ENCODE peak calls at places on chromosomes 1 and 21, in seven cellular contexts. One of them, this sample, is unnamed.

GRCh38 chr1:231526536-231526935 is 1.9 kb upstream of the TSNAX start:
- DNase-seq in mesendoderm: no peak
- DNase-seq in left lung: no peak
- DNase-seq in CD8-positive, alpha-beta T cell: no peak
- DNase-seq in colonic mucosa: no peak
- DNase-seq in neuronal stem cell: no peak
- DNase-seq in GM06990: no peak
- DNase-seq in this sample: no peak

GRCh38 chr1:176904057-176904815 is 260.3 kb downstream of the ASTN1 start:
- DNase-seq in mesendoderm: peak
- DNase-seq in left lung: no peak
- DNase-seq in CD8-positive, alpha-beta T cell: no peak
- DNase-seq in colonic mucosa: no peak
- DNase-seq in neuronal stem cell: no peak
- DNase-seq in GM06990: no peak
- DNase-seq in this sample: no peak

GRCh38 chr1:217078010-217078704 is 354.9 kb upstream of the ESRRG start:
- DNase-seq in mesendoderm: peak
- DNase-seq in left lung: no peak
- DNase-seq in CD8-positive, alpha-beta T cell: no peak
- DNase-seq in colonic mucosa: no peak
- DNase-seq in neuronal stem cell: no peak
- DNase-seq in GM06990: no peak
- DNase-seq in this sample: no peak

GRCh38 chr1:13700521-13701273 is 709 bp downstream of the PRDM2 start:
- DNase-seq in mesendoderm: peak
- DNase-seq in left lung: peak
- DNase-seq in CD8-positive, alpha-beta T cell: peak
- DNase-seq in colonic mucosa: peak
- DNase-seq in neuronal stem cell: peak
- DNase-seq in GM06990: peak
- DNase-seq in this sample: no peak

GRCh38 chr21:30408782-30409494 is 13.1 kb downstream of the KRTAP13-1 start:
- DNase-seq in mesendoderm: peak
- DNase-seq in left lung: peak
- DNase-seq in CD8-positive, alpha-beta T cell: no peak
- DNase-seq in colonic mucosa: peak
- DNase-seq in neuronal stem cell: peak
- DNase-seq in GM06990: no peak
- DNase-seq in this sample: peak

GRCh38 chr1:3702990-3703728 is 49.1 kb upstream of the CCDC27 start:
- DNase-seq in mesendoderm: no peak
- DNase-seq in left lung: no peak
- DNase-seq in CD8-positive, alpha-beta T cell: no peak
- DNase-seq in colonic mucosa: no peak
- DNase-seq in neuronal stem cell: no peak
- DNase-seq in GM06990: no peak
- DNase-seq in this sample: no peak

GRCh38 chr1:156081174-156082110 is 823 bp downstream of the MEX3A start:
- DNase-seq in mesendoderm: peak
- DNase-seq in left lung: no peak
- DNase-seq in CD8-positive, alpha-beta T cell: no peak
- DNase-seq in colonic mucosa: no peak
- DNase-seq in neuronal stem cell: no peak
- DNase-seq in GM06990: no peak
- DNase-seq in this sample: no peak

GRCh38 chr1:10152709-10153284 is 57.6 kb upstream of the KIF1B start:
- DNase-seq in mesendoderm: peak
- DNase-seq in left lung: no peak
- DNase-seq in CD8-positive, alpha-beta T cell: no peak
- DNase-seq in colonic mucosa: peak
- DNase-seq in neuronal stem cell: peak
- DNase-seq in GM06990: no peak
- DNase-seq in this sample: no peak

GRCh38 chr1:115255154-115255553 is 82.9 kb downstream of the NGF start:
- DNase-seq in mesendoderm: no peak
- DNase-seq in left lung: no peak
- DNase-seq in CD8-positive, alpha-beta T cell: no peak
- DNase-seq in colonic mucosa: no peak
- DNase-seq in neuronal stem cell: no peak
- DNase-seq in GM06990: no peak
- DNase-seq in this sample: no peak

GRCh38 chr1:87888456-87888855 is 559.8 kb downstream of the LMO4 start:
- DNase-seq in mesendoderm: no peak
- DNase-seq in left lung: no peak
- DNase-seq in CD8-positive, alpha-beta T cell: no peak
- DNase-seq in colonic mucosa: no peak
- DNase-seq in neuronal stem cell: no peak
- DNase-seq in GM06990: no peak
- DNase-seq in this sample: no peak

GRCh38 chr1:224928906-224929305 is 569 bp upstream of the DNAH14 start:
- DNase-seq in mesendoderm: no peak
- DNase-seq in left lung: no peak
- DNase-seq in CD8-positive, alpha-beta T cell: no peak
- DNase-seq in colonic mucosa: no peak
- DNase-seq in neuronal stem cell: no peak
- DNase-seq in GM06990: no peak
- DNase-seq in this sample: no peak

GRCh38 chr1:177737456-177737855 is 232.4 kb downstream of the SEC16B start:
- DNase-seq in mesendoderm: no peak
- DNase-seq in left lung: no peak
- DNase-seq in CD8-positive, alpha-beta T cell: no peak
- DNase-seq in colonic mucosa: no peak
- DNase-seq in neuronal stem cell: no peak
- DNase-seq in GM06990: no peak
- DNase-seq in this sample: no peak

GRCh38 chr1:96643519-96643918 is 78.1 kb upstream of the PTBP2 start:
- DNase-seq in mesendoderm: no peak
- DNase-seq in left lung: no peak
- DNase-seq in CD8-positive, alpha-beta T cell: no peak
- DNase-seq in colonic mucosa: no peak
- DNase-seq in neuronal stem cell: no peak
- DNase-seq in GM06990: no peak
- DNase-seq in this sample: no peak

GRCh38 chr1:202085682-202086373 is 36.9 kb upstream of the GPR37L1 start:
- DNase-seq in mesendoderm: peak
- DNase-seq in left lung: no peak
- DNase-seq in CD8-positive, alpha-beta T cell: no peak
- DNase-seq in colonic mucosa: peak
- DNase-seq in neuronal stem cell: no peak
- DNase-seq in GM06990: no peak
- DNase-seq in this sample: no peak

GRCh38 chr1:232305020-232305419 is 324.9 kb downstream of the SIPA1L2 start:
- DNase-seq in mesendoderm: no peak
- DNase-seq in left lung: no peak
- DNase-seq in CD8-positive, alpha-beta T cell: no peak
- DNase-seq in colonic mucosa: peak
- DNase-seq in neuronal stem cell: no peak
- DNase-seq in GM06990: no peak
- DNase-seq in this sample: no peak

GRCh38 chr1:15504436-15504835 is 19.6 kb downstream of the CASP9 start:
- DNase-seq in mesendoderm: no peak
- DNase-seq in left lung: no peak
- DNase-seq in CD8-positive, alpha-beta T cell: no peak
- DNase-seq in colonic mucosa: no peak
- DNase-seq in neuronal stem cell: no peak
- DNase-seq in GM06990: no peak
- DNase-seq in this sample: no peak

GRCh38 chr21:36820176-36821031 is 121.5 kb downstream of the SIM2 start:
- DNase-seq in mesendoderm: peak
- DNase-seq in left lung: no peak
- DNase-seq in CD8-positive, alpha-beta T cell: no peak
- DNase-seq in colonic mucosa: no peak
- DNase-seq in neuronal stem cell: no peak
- DNase-seq in GM06990: no peak
- DNase-seq in this sample: no peak

GRCh38 chr1:23922321-23922943 is 9.3 kb upstream of the CNR2 start:
- DNase-seq in mesendoderm: no peak
- DNase-seq in left lung: no peak
- DNase-seq in CD8-positive, alpha-beta T cell: no peak
- DNase-seq in colonic mucosa: peak
- DNase-seq in neuronal stem cell: no peak
- DNase-seq in GM06990: no peak
- DNase-seq in this sample: no peak

GRCh38 chr1:5977494-5978444 is 14.5 kb downstream of the NPHP4 start:
- DNase-seq in mesendoderm: peak
- DNase-seq in left lung: peak
- DNase-seq in CD8-positive, alpha-beta T cell: no peak
- DNase-seq in colonic mucosa: no peak
- DNase-seq in neuronal stem cell: no peak
- DNase-seq in GM06990: no peak
- DNase-seq in this sample: no peak

GRCh38 chr1:242189591-242189990 is 190.7 kb upstream of the MAP1LC3C start:
- DNase-seq in mesendoderm: peak
- DNase-seq in left lung: no peak
- DNase-seq in CD8-positive, alpha-beta T cell: no peak
- DNase-seq in colonic mucosa: no peak
- DNase-seq in neuronal stem cell: no peak
- DNase-seq in GM06990: no peak
- DNase-seq in this sample: no peak

GRCh38 chr1:242184955-242185354 is 186.1 kb upstream of the MAP1LC3C start:
- DNase-seq in mesendoderm: no peak
- DNase-seq in left lung: no peak
- DNase-seq in CD8-positive, alpha-beta T cell: no peak
- DNase-seq in colonic mucosa: no peak
- DNase-seq in neuronal stem cell: no peak
- DNase-seq in GM06990: no peak
- DNase-seq in this sample: no peak

GRCh38 chr1:242185728-242186127 is 186.8 kb upstream of the MAP1LC3C start:
- DNase-seq in mesendoderm: peak
- DNase-seq in left lung: no peak
- DNase-seq in CD8-positive, alpha-beta T cell: no peak
- DNase-seq in colonic mucosa: no peak
- DNase-seq in neuronal stem cell: no peak
- DNase-seq in GM06990: no peak
- DNase-seq in this sample: peak

GRCh38 chr1:242187816-242188215 is 188.9 kb upstream of the MAP1LC3C start:
- DNase-seq in mesendoderm: no peak
- DNase-seq in left lung: no peak
- DNase-seq in CD8-positive, alpha-beta T cell: no peak
- DNase-seq in colonic mucosa: no peak
- DNase-seq in neuronal stem cell: no peak
- DNase-seq in GM06990: no peak
- DNase-seq in this sample: no peak

GRCh38 chr1:242187171-242187570 is 188.3 kb upstream of the MAP1LC3C start:
- DNase-seq in mesendoderm: no peak
- DNase-seq in left lung: no peak
- DNase-seq in CD8-positive, alpha-beta T cell: no peak
- DNase-seq in colonic mucosa: no peak
- DNase-seq in neuronal stem cell: no peak
- DNase-seq in GM06990: no peak
- DNase-seq in this sample: no peak
- H3K4me3 ChIP-seq in mesendoderm: no peak
- H3K4me3 ChIP-seq in left lung: no peak
- H3K4me3 ChIP-seq in CD8-positive, alpha-beta T cell: no peak
- H3K4me3 ChIP-seq in colonic mucosa: no peak
- H3K4me3 ChIP-seq in neuronal stem cell: no peak
- H3K4me3 ChIP-seq in GM06990: no peak
- H3K4me3 ChIP-seq in this sample: no peak

DNA sequence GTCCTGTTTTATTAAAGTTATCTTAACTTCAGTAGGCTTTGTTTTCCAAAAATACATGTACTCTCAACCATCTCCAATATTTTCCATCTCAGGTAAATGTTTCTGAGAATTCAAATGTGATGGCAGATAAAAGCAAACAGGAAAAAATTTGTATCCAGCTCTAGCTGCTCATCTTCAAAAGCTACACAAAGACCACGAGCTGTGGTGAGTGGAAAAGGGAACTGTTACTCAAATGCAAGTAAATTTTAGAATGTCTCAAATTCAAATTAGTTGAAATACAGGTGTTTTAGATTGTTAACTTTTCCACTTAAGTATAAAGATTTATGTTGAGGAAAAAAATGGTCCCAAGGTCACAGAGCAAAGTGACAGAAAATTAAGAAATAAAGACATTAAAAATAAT is 216.0 kb downstream of the SLC45A1 start:
- DNase-seq in mesendoderm: no peak
- DNase-seq in left lung: no peak
- DNase-seq in CD8-positive, alpha-beta T cell: no peak
- DNase-seq in colonic mucosa: no peak
- DNase-seq in neuronal stem cell: no peak
- DNase-seq in GM06990: no peak
- DNase-seq in this sample: no peak
- H3K4me3 ChIP-seq in mesendoderm: no peak
- H3K4me3 ChIP-seq in left lung: no peak
- H3K4me3 ChIP-seq in CD8-positive, alpha-beta T cell: no peak
- H3K4me3 ChIP-seq in colonic mucosa: no peak
- H3K4me3 ChIP-seq in neuronal stem cell: no peak
- H3K4me3 ChIP-seq in GM06990: no peak
- H3K4me3 ChIP-seq in this sample: no peak

GRCh38 chr1:234656981-234657651 is 47.1 kb upstream of the IRF2BP2 start:
- DNase-seq in mesendoderm: no peak
- DNase-seq in left lung: peak
- DNase-seq in CD8-positive, alpha-beta T cell: no peak
- DNase-seq in colonic mucosa: peak
- DNase-seq in neuronal stem cell: no peak
- DNase-seq in GM06990: peak
- DNase-seq in this sample: peak
- H3K4me3 ChIP-seq in mesendoderm: no peak
- H3K4me3 ChIP-seq in left lung: no peak
- H3K4me3 ChIP-seq in CD8-positive, alpha-beta T cell: no peak
- H3K4me3 ChIP-seq in colonic mucosa: no peak
- H3K4me3 ChIP-seq in neuronal stem cell: no peak
- H3K4me3 ChIP-seq in GM06990: no peak
- H3K4me3 ChIP-seq in this sample: no peak

DNA sequence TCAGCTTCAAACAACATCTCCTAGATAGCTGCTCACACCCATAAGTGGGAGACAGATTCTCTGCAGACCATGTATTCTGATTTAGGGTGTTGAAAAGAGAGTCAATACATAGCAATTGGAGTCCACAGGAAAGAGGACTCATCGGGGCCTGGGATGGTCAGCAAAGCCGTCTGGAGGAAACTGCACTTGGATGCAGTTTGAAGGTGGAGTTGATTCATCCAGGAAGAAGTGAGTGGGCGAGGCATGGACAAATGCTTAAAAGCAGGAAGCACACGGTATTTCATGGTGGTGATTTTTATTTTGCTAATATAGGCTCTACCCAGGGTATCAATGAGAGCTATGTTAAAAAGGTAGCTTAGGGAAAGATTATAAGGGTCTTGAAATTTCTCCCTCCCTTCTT is 36.8 kb upstream of the DIRAS3 start:
- DNase-seq in mesendoderm: no peak
- DNase-seq in left lung: no peak
- DNase-seq in CD8-positive, alpha-beta T cell: no peak
- DNase-seq in colonic mucosa: no peak
- DNase-seq in neuronal stem cell: no peak
- DNase-seq in GM06990: no peak
- DNase-seq in this sample: no peak
- H3K4me3 ChIP-seq in mesendoderm: no peak
- H3K4me3 ChIP-seq in left lung: no peak
- H3K4me3 ChIP-seq in CD8-positive, alpha-beta T cell: no peak
- H3K4me3 ChIP-seq in colonic mucosa: no peak
- H3K4me3 ChIP-seq in neuronal stem cell: no peak
- H3K4me3 ChIP-seq in GM06990: no peak
- H3K4me3 ChIP-seq in this sample: no peak

DNA sequence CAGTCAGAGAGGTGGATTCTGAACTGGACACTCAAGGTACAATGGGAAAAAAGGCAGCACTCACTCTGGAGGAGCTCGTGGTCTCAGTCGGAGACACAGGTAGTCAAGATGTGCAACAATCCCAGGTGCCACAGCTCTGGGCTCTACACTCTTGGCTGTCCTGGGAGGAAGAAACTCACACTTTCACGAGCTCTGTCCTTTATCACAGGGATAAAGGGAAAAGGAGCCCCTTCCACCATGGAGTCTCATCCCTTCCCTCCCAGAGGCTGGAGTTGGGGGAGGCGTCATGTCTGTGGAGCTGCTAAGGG is 20.3 kb downstream of the CDK18 start:
- DNase-seq in mesendoderm: no peak
- DNase-seq in left lung: no peak
- DNase-seq in CD8-positive, alpha-beta T cell: no peak
- DNase-seq in colonic mucosa: no peak
- DNase-seq in neuronal stem cell: no peak
- DNase-seq in GM06990: no peak
- DNase-seq in this sample: no peak
- H3K4me3 ChIP-seq in mesendoderm: no peak
- H3K4me3 ChIP-seq in left lung: no peak
- H3K4me3 ChIP-seq in CD8-positive, alpha-beta T cell: no peak
- H3K4me3 ChIP-seq in colonic mucosa: no peak
- H3K4me3 ChIP-seq in neuronal stem cell: no peak
- H3K4me3 ChIP-seq in GM06990: no peak
- H3K4me3 ChIP-seq in this sample: no peak

This sample was measured in skeletal muscle cell.